ENCODE peak calls at places on chromosomes 16 and 17, in seven cellular contexts. O is transverse colon, W is GM12878, H is breast epithelium, D is HL-60, I is SK-N-SH, Q is GM12892. B is an unnamed sample.

GRCh38 chr16:503150-504071 is 24.1 kb upstream of the CAPN15 start:
- DNase-seq in O (no peak), W (no peak), I (no peak), D (no peak), Q (no peak), H (no peak), B (no peak)

GRCh38 chr17:80931421-80932265 is 60.0 kb upstream of the CHMP6 start:
- DNase-seq in O (no peak), H (no peak), Q (no peak), W (no peak), I (no peak), D (no peak), B (peak)

GRCh38 chr17:41419712-41420111 is 4.7 kb downstream of the KRT37 start:
- DNase-seq in H (peak), O (no peak), I (no peak), W (no peak), Q (no peak), D (no peak), B (no peak)

GRCh38 chr17:34246872-34247271 is 8.2 kb upstream of the CCL2 start:
- DNase-seq in I (no peak), W (no peak), Q (no peak), O (no peak), H (no peak), D (no peak), B (no peak)

GRCh38 chr16:55482056-55482455 is 3.1 kb downstream of the MMP2 start:
- DNase-seq in I (no peak), H (no peak), D (no peak), Q (no peak), W (no peak), O (no peak), B (no peak)

GRCh38 chr17:50055055-50055425 is 870 bp upstream of the ITGA3 start:
- DNase-seq in D (no peak), I (no peak), W (no peak), Q (no peak), O (peak), H (peak), B (no peak)

GRCh38 chr17:77049440-77049839 is 91.3 kb upstream of the SEC14L1 start:
- DNase-seq in H (no peak), I (no peak), O (no peak), W (no peak), D (no peak), Q (no peak), B (no peak)

GRCh38 chr16:50836121-50836541 is 94.2 kb downstream of the CYLD start:
- DNase-seq in H (no peak), O (no peak), Q (no peak), D (no peak), I (no peak), W (no peak), B (no peak)

GRCh38 chr17:71334041-71334781 is 786.6 kb upstream of the SOX9 start:
- DNase-seq in I (no peak), D (no peak), Q (no peak), H (no peak), O (no peak), W (no peak), B (no peak)

GRCh38 chr17:78794399-78794798 is 12.3 kb upstream of the CYTH1 start:
- DNase-seq in O (no peak), W (no peak), Q (no peak), D (no peak), H (no peak), I (no peak), B (no peak)

GRCh38 chr16:27690604-27691003 is 140.7 kb downstream of the KATNIP start:
- DNase-seq in D (peak), O (peak), W (no peak), Q (no peak), I (no peak), H (no peak), B (no peak)

GRCh38 chr16:86228713-86229112 is 281.6 kb upstream of the FOXF1 start:
- DNase-seq in O (no peak), W (no peak), I (no peak), Q (no peak), H (no peak), D (no peak), B (no peak)

GRCh38 chr17:41082565-41083136 is 1.3 kb upstream of the KRTAP4-7 start:
- DNase-seq in W (no peak), I (no peak), O (no peak), Q (no peak), H (no peak), D (no peak), B (peak)

DNA sequence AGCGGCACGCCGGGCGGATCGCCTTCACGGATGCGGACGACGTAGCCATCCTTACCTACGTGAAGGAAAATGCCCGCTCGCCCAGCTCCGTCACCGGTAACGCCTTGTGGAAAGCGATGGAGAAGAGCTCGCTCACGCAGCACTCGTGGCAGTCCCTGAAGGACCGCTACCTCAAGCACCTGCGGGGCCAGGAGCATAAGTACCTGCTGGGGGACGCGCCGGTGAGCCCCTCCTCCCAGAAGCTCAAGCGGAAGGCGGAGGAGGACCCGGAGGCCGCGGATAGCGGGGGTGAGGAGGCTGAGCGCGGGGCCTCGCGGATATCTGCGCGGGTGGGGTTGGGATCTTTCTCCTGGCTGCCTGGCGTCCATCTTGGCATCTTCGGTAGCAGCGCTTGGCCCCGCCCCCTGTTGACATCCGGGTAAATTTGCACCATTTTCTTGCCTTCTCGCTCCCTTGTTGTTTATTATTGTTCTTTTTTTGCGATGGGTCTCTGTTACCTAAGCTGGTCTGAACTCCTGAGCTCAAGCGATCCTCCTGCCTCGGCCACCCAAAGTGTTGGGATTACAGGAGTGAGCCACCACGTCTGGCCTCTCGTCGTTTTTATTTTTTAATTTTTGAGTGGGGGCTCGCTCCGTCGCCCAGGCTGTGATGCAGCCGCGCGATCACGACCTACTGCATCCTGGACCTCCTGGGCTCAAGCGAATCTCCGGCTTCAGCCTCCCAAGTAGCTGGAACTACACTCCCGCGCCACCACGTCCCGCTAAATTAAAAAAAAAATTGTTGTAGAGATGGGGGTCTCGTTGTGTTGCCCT is 898 bp downstream of the TERF2IP start:
- DNase-seq in H (peak), I (peak), O (peak), Q (peak), D (peak), W (no peak), B (no peak)
- TF ChIP-seq POLR2AphosphoS5 in H (peak), I (peak), O (peak), Q (no peak), D (no peak), W (peak), B (no peak)

DNA sequence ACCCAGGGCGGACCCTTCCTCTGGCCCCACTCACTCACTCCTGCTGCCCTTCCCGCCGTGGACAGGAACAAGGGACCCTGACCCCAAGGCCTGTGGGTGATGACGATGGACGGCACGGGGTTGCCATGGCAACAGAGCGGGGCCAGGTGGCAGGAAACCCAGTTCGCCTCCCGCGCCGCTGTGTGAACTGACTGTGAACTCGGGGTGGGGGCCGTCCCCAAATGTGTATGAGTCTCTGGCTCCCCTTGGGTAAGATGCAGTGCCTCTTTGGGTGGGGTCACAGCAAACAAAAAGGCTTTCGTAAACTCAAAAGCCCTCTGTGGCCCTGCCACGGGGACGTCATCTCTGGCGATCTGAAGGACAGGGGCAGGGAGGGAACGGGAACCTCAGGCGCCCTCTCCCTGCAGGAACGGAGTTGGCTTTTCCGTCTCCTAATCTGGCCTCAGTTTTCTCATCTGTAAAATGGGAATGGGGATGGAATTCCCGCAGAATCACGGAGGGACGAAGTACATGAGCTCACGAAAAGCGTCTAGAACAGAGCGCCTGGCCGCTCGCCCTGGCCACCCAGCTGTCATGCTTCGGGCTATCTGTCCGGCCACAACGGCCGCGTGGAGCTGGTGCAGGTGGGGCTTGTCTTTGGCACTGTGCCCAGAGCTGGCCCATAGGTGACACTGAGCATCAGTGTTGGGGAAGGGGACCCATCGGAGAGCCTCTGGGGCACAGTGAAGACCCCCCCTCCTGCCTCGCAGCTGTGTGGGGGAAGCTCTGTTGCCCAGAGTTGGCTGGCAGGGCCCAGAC is 44.9 kb upstream of the PABPN1L start:
- DNase-seq in H (no peak), Q (no peak), D (no peak), W (no peak), O (no peak), I (peak), B (no peak)
- TF ChIP-seq POLR2AphosphoS5 in H (no peak), Q (no peak), D (no peak), W (no peak), O (no peak), I (no peak), B (no peak)

DNA sequence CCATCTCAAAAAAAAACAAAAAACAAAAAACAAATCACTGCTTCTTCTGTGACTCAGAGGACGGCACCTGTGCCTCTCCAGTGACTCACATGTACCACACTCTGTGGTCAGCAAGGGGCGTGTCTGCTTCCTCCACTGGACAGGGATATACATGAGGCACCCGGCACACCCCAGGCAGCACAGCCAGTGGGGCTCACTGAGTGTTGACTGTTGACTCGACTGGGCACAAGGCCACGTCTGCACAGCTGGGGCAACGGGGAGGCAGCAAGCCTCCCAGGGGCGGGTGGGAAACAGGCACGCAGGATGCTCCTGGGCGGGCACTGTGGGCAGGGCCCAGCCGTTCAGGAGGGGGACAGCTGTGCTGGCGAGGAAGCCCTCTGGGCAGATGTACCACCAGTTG is 64.1 kb downstream of the TIMM22 start:
- DNase-seq in D (no peak), Q (no peak), O (peak), H (peak), W (no peak), I (no peak), B (no peak)
- TF ChIP-seq POLR2AphosphoS5 in D (no peak), Q (no peak), O (no peak), H (no peak), W (no peak), I (no peak), B (no peak)

DNA sequence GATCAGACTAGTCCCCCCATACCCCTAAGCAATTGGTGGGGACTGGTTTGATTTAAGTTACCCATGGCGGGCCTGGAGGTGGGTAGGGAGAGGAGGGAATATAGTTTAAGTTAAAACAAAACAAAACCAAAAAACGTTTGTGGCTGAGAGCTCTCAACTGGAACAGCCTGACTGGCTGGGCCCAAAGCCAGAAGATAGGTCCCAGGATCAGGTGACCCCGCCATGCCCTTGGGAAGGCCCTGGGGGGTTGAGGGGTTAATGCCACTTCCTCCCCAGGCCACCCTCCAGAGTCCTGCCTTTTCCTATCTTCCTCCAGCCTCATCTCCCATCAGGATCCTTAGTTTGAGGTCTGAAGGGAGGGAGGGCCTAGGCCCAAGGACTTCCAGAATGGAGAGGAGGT is 82.3 kb upstream of the LHX1 start:
- DNase-seq in H (no peak), Q (no peak), O (no peak), D (no peak), W (no peak), I (no peak), B (no peak)
- TF ChIP-seq POLR2AphosphoS5 in H (no peak), Q (no peak), O (no peak), D (no peak), W (no peak), I (no peak), B (no peak)

GRCh38 chr16:57239089-57239488 is 6.0 kb upstream of the ARL2BP start:
- DNase-seq in Q (no peak), W (no peak), H (no peak), D (no peak), O (no peak), I (no peak), B (no peak)
- TF ChIP-seq POLR2AphosphoS5 in Q (no peak), W (no peak), H (no peak), D (no peak), O (no peak), I (no peak), B (no peak)

GRCh38 chr17:28896884-28897768 is at the start of gene FLOT2:
- DNase-seq in O (peak), W (no peak), H (peak), D (peak), Q (no peak), I (peak), B (no peak)
- TF ChIP-seq POLR2AphosphoS5 in O (no peak), W (no peak), H (peak), D (peak), Q (no peak), I (peak), B (peak)

GRCh38 chr17:63433746-63434591 is 12.1 kb downstream of the CYB561 start:
- DNase-seq in W (no peak), H (peak), D (no peak), I (peak), Q (no peak), O (peak), B (no peak)

GRCh38 chr17:63437287-63438091 is 8.6 kb downstream of the CYB561 start:
- DNase-seq in I (peak), Q (no peak), H (no peak), D (no peak), W (no peak), O (no peak), B (no peak)

GRCh38 chr17:63436523-63437110 is 9.5 kb downstream of the CYB561 start:
- DNase-seq in W (no peak), H (no peak), I (peak), D (no peak), O (no peak), Q (no peak), B (no peak)

GRCh38 chr17:63434951-63435571 is 11.0 kb downstream of the CYB561 start:
- DNase-seq in Q (no peak), W (no peak), I (peak), O (peak), D (no peak), H (peak), B (no peak)

DNA sequence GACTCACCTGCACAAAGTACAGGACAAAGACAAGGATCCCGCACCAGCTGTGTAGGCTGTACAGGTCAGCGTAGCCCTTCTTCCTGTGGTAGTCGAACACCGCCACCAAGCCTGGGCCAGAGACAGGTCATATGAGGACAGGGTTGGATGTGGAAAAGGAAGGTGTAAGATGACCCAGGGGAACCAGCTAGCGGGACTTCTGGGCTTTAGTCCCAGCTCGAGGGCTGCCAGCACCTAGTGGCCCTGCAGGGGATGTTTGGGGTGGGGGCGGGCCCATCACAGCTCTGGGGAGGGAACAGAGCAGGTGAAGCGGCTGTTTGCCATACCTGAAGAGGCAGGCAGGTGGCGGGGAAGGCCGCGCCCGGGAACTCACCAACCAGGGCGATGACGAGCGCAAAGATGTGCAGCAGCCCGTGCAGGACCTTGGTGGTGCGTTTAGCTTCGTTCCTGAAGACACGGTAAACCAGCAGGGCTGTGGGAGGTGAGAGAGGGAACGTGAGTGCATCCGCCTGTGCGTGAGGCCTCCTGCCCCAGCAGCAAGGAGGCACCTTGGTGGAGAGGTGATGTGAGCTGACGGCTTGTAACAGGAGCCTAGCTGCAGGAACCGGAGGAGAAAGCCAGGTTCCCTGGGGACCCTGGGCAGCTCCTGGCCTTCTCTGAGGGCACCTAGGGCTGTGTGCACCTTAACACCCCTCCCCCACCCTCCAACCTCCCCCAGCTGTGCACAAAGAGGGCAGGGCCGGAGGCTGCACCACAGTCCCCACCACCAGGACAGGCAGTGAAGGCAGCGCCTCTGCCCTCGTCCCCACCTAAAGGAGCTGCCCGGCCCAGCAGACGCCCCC is 10.2 kb downstream of the CYB561 start:
- DNase-seq in D (no peak), Q (peak), H (peak), I (peak), W (no peak), O (peak), B (no peak)
- TF ChIP-seq POLR2AphosphoS5 in D (no peak), Q (no peak), H (no peak), I (no peak), W (no peak), O (no peak), B (no peak)

DNA sequence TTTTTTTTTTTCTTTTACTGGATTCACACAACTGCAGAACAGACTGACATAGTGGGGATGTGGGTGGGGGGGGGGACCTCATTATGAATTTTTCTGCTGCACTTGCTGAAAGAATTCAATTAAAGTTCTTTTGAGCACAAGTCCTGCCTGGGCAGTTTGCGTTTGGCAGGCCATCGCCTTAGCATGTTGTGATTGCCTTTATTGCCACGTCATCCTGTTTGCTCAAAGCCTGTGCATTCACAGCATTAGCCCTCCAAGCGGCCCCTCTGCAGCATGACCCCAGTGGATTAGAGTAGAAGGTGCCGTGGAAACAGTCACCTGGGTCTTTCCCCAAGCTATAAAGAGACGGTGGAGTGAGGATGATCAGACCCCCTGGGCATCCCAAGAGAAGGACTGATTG is 17.1 kb downstream of the MSI2 start:
- DNase-seq in H (no peak), D (no peak), O (no peak), W (no peak), Q (no peak), I (no peak), B (no peak)
- TF ChIP-seq POLR2AphosphoS5 in H (no peak), D (no peak), O (no peak), W (no peak), Q (no peak), I (no peak), B (no peak)